ENCODE peak calls at places on chromosomes 16 and 17, in ten cellular contexts. One of them, this sample, is unnamed.

GRCh38 chr17:68819465-68819864 is 135.7 kb downstream of the ABCA8 start:
- DNase-seq in PC-9: no peak
- DNase-seq in cardiac muscle cell: no peak
- DNase-seq in fibroblast of pulmonary artery: no peak
- DNase-seq in GM23338: no peak
- DNase-seq in central memory CD8-positive, alpha-beta T cell: no peak
- DNase-seq in kidney glomerular epithelial cell: no peak
- DNase-seq in EH: no peak
- DNase-seq in NCI-H774: no peak
- DNase-seq in activated T-helper 1 cell treated with Interleukin-2 at 50 U/mL for 16 hours: no peak
- DNase-seq in this sample: peak; percentile 59

GRCh38 chr17:55265434-55266021 is 768 bp downstream of the HLF start:
- DNase-seq in activated T-helper 1 cell treated with Interleukin-2 at 50 U/mL for 16 hours: no peak
- DNase-seq in PC-9: no peak
- DNase-seq in NCI-H774: no peak
- DNase-seq in EH: no peak
- DNase-seq in cardiac muscle cell: no peak
- DNase-seq in central memory CD8-positive, alpha-beta T cell: no peak
- DNase-seq in fibroblast of pulmonary artery: no peak
- DNase-seq in GM23338: peak; percentile 23
- DNase-seq in kidney glomerular epithelial cell: no peak
- DNase-seq in this sample: peak; percentile 46

GRCh38 chr17:41437769-41438168 is 3.0 kb downstream of the KRT38 start:
- DNase-seq in PC-9: no peak
- DNase-seq in NCI-H774: no peak
- DNase-seq in GM23338: no peak
- DNase-seq in cardiac muscle cell: peak; percentile 15
- DNase-seq in central memory CD8-positive, alpha-beta T cell: no peak
- DNase-seq in kidney glomerular epithelial cell: no peak
- DNase-seq in EH: peak; percentile 53
- DNase-seq in activated T-helper 1 cell treated with Interleukin-2 at 50 U/mL for 16 hours: no peak
- DNase-seq in fibroblast of pulmonary artery: no peak
- DNase-seq in this sample: no peak

GRCh38 chr16:2985893-2986355 is 5.7 kb upstream of the PKMYT1 start:
- DNase-seq in cardiac muscle cell: no peak
- DNase-seq in PC-9: no peak
- DNase-seq in EH: no peak
- DNase-seq in fibroblast of pulmonary artery: no peak
- DNase-seq in activated T-helper 1 cell treated with Interleukin-2 at 50 U/mL for 16 hours: no peak
- DNase-seq in kidney glomerular epithelial cell: no peak
- DNase-seq in NCI-H774: no peak
- DNase-seq in GM23338: no peak
- DNase-seq in central memory CD8-positive, alpha-beta T cell: no peak
- DNase-seq in this sample: peak; percentile 73

GRCh38 chr17:61065263-61065773 is 334.3 kb upstream of the TBX2 start:
- DNase-seq in cardiac muscle cell: peak; percentile 8
- DNase-seq in PC-9: no peak
- DNase-seq in activated T-helper 1 cell treated with Interleukin-2 at 50 U/mL for 16 hours: no peak
- DNase-seq in central memory CD8-positive, alpha-beta T cell: no peak
- DNase-seq in GM23338: peak; percentile 25
- DNase-seq in fibroblast of pulmonary artery: peak; percentile 47
- DNase-seq in NCI-H774: no peak
- DNase-seq in kidney glomerular epithelial cell: peak; percentile 10
- DNase-seq in EH: peak; percentile 75
- DNase-seq in this sample: no peak

GRCh38 chr16:67926181-67926742 is 5.4 kb downstream of the CTRL start:
- DNase-seq in activated T-helper 1 cell treated with Interleukin-2 at 50 U/mL for 16 hours: no peak
- DNase-seq in cardiac muscle cell: no peak
- DNase-seq in PC-9: no peak
- DNase-seq in EH: no peak
- DNase-seq in GM23338: peak; percentile 74
- DNase-seq in fibroblast of pulmonary artery: no peak
- DNase-seq in central memory CD8-positive, alpha-beta T cell: no peak
- DNase-seq in NCI-H774: no peak
- DNase-seq in kidney glomerular epithelial cell: no peak
- DNase-seq in this sample: no peak

GRCh38 chr17:6376901-6377300 is 58.0 kb downstream of the AIPL1 start:
- DNase-seq in kidney glomerular epithelial cell: no peak
- DNase-seq in PC-9: no peak
- DNase-seq in NCI-H774: no peak
- DNase-seq in activated T-helper 1 cell treated with Interleukin-2 at 50 U/mL for 16 hours: no peak
- DNase-seq in GM23338: peak; percentile 19
- DNase-seq in EH: no peak
- DNase-seq in cardiac muscle cell: no peak
- DNase-seq in central memory CD8-positive, alpha-beta T cell: no peak
- DNase-seq in fibroblast of pulmonary artery: no peak
- DNase-seq in this sample: no peak

GRCh38 chr16:47627056-47627455 is 165.9 kb downstream of the PHKB start:
- DNase-seq in kidney glomerular epithelial cell: no peak
- DNase-seq in fibroblast of pulmonary artery: peak; percentile 55
- DNase-seq in central memory CD8-positive, alpha-beta T cell: no peak
- DNase-seq in cardiac muscle cell: no peak
- DNase-seq in GM23338: peak; percentile 24
- DNase-seq in EH: no peak
- DNase-seq in activated T-helper 1 cell treated with Interleukin-2 at 50 U/mL for 16 hours: no peak
- DNase-seq in NCI-H774: no peak
- DNase-seq in PC-9: no peak
- DNase-seq in this sample: no peak

GRCh38 chr17:304461-304860 is 48.1 kb downstream of the RPH3AL start:
- DNase-seq in NCI-H774: no peak
- DNase-seq in kidney glomerular epithelial cell: no peak
- DNase-seq in PC-9: no peak
- DNase-seq in central memory CD8-positive, alpha-beta T cell: no peak
- DNase-seq in EH: peak; percentile 6
- DNase-seq in activated T-helper 1 cell treated with Interleukin-2 at 50 U/mL for 16 hours: no peak
- DNase-seq in fibroblast of pulmonary artery: no peak
- DNase-seq in GM23338: peak; percentile 56
- DNase-seq in cardiac muscle cell: peak; percentile 30
- DNase-seq in this sample: no peak

GRCh38 chr17:33811006-33811760 is 443.9 kb upstream of the CCL2 start:
- DNase-seq in central memory CD8-positive, alpha-beta T cell: no peak
- DNase-seq in NCI-H774: no peak
- DNase-seq in GM23338: peak; percentile 22
- DNase-seq in EH: no peak
- DNase-seq in cardiac muscle cell: no peak
- DNase-seq in fibroblast of pulmonary artery: no peak
- DNase-seq in kidney glomerular epithelial cell: no peak
- DNase-seq in PC-9: no peak
- DNase-seq in activated T-helper 1 cell treated with Interleukin-2 at 50 U/mL for 16 hours: no peak
- DNase-seq in this sample: no peak

GRCh38 chr17:3558603-3559269 is 1.1 kb upstream of the TRPV3 start:
- DNase-seq in PC-9: peak; percentile 57
- DNase-seq in fibroblast of pulmonary artery: peak; percentile 45
- DNase-seq in kidney glomerular epithelial cell: peak; percentile 6
- DNase-seq in GM23338: no peak
- DNase-seq in cardiac muscle cell: no peak
- DNase-seq in NCI-H774: peak; percentile 0
- DNase-seq in activated T-helper 1 cell treated with Interleukin-2 at 50 U/mL for 16 hours: peak; percentile 17
- DNase-seq in EH: peak; percentile 14
- DNase-seq in central memory CD8-positive, alpha-beta T cell: no peak
- DNase-seq in this sample: peak; percentile 54

GRCh38 chr17:15943971-15944719 is 785 bp upstream of the ADORA2B start:
- DNase-seq in fibroblast of pulmonary artery: no peak
- DNase-seq in GM23338: peak; percentile 66
- DNase-seq in cardiac muscle cell: peak; percentile 61
- DNase-seq in central memory CD8-positive, alpha-beta T cell: no peak
- DNase-seq in PC-9: no peak
- DNase-seq in NCI-H774: no peak
- DNase-seq in activated T-helper 1 cell treated with Interleukin-2 at 50 U/mL for 16 hours: no peak
- DNase-seq in kidney glomerular epithelial cell: no peak
- DNase-seq in EH: no peak
- DNase-seq in this sample: no peak

GRCh38 chr17:179066-179432 is 2.4 kb downstream of the DOC2B start:
- DNase-seq in cardiac muscle cell: no peak
- DNase-seq in NCI-H774: no peak
- DNase-seq in central memory CD8-positive, alpha-beta T cell: no peak
- DNase-seq in kidney glomerular epithelial cell: no peak
- DNase-seq in GM23338: no peak
- DNase-seq in activated T-helper 1 cell treated with Interleukin-2 at 50 U/mL for 16 hours: no peak
- DNase-seq in EH: no peak
- DNase-seq in PC-9: no peak
- DNase-seq in fibroblast of pulmonary artery: no peak
- DNase-seq in this sample: no peak

GRCh38 chr17:68089881-68090280 is 54.3 kb downstream of the KPNA2 start:
- DNase-seq in activated T-helper 1 cell treated with Interleukin-2 at 50 U/mL for 16 hours: no peak
- DNase-seq in GM23338: no peak
- DNase-seq in fibroblast of pulmonary artery: peak; percentile 46
- DNase-seq in PC-9: peak; percentile 78
- DNase-seq in NCI-H774: peak; percentile 47
- DNase-seq in kidney glomerular epithelial cell: no peak
- DNase-seq in EH: peak; percentile 59
- DNase-seq in cardiac muscle cell: no peak
- DNase-seq in central memory CD8-positive, alpha-beta T cell: no peak
- DNase-seq in this sample: peak; percentile 56

GRCh38 chr17:49522329-49522890 is 27.3 kb downstream of the NGFR start:
- DNase-seq in central memory CD8-positive, alpha-beta T cell: no peak
- DNase-seq in fibroblast of pulmonary artery: no peak
- DNase-seq in activated T-helper 1 cell treated with Interleukin-2 at 50 U/mL for 16 hours: no peak
- DNase-seq in cardiac muscle cell: no peak
- DNase-seq in kidney glomerular epithelial cell: no peak
- DNase-seq in NCI-H774: no peak
- DNase-seq in GM23338: no peak
- DNase-seq in EH: no peak
- DNase-seq in PC-9: no peak
- DNase-seq in this sample: no peak

GRCh38 chr16:1989826-1990335 is at the start of gene SYNGR3:
- DNase-seq in fibroblast of pulmonary artery: no peak
- DNase-seq in EH: peak; percentile 31
- DNase-seq in central memory CD8-positive, alpha-beta T cell: no peak
- DNase-seq in PC-9: no peak
- DNase-seq in GM23338: peak; percentile 54
- DNase-seq in kidney glomerular epithelial cell: no peak
- DNase-seq in NCI-H774: no peak
- DNase-seq in cardiac muscle cell: peak; percentile 36
- DNase-seq in activated T-helper 1 cell treated with Interleukin-2 at 50 U/mL for 16 hours: no peak
- DNase-seq in this sample: no peak

GRCh38 chr17:50117202-50118040 is 12.5 kb downstream of the SAMD14 start:
- DNase-seq in cardiac muscle cell: peak; percentile 90
- DNase-seq in NCI-H774: peak; percentile 84
- DNase-seq in EH: no peak
- DNase-seq in central memory CD8-positive, alpha-beta T cell: peak; percentile 46
- DNase-seq in kidney glomerular epithelial cell: no peak
- DNase-seq in fibroblast of pulmonary artery: peak; percentile 64
- DNase-seq in GM23338: peak; percentile 89
- DNase-seq in PC-9: no peak
- DNase-seq in activated T-helper 1 cell treated with Interleukin-2 at 50 U/mL for 16 hours: peak; percentile 52
- DNase-seq in this sample: no peak

GRCh38 chr17:37742762-37743611 is 1.9 kb downstream of the HNF1B start:
- DNase-seq in EH: no peak
- DNase-seq in activated T-helper 1 cell treated with Interleukin-2 at 50 U/mL for 16 hours: no peak
- DNase-seq in NCI-H774: no peak
- DNase-seq in GM23338: peak; percentile 63
- DNase-seq in PC-9: no peak
- DNase-seq in central memory CD8-positive, alpha-beta T cell: no peak
- DNase-seq in cardiac muscle cell: peak; percentile 34
- DNase-seq in kidney glomerular epithelial cell: no peak
- DNase-seq in fibroblast of pulmonary artery: no peak
- DNase-seq in this sample: no peak

GRCh38 chr17:78785011-78785662 is 3.1 kb upstream of the CYTH1 start:
- DNase-seq in kidney glomerular epithelial cell: no peak
- DNase-seq in GM23338: no peak
- DNase-seq in central memory CD8-positive, alpha-beta T cell: no peak
- DNase-seq in EH: no peak
- DNase-seq in NCI-H774: no peak
- DNase-seq in PC-9: no peak
- DNase-seq in activated T-helper 1 cell treated with Interleukin-2 at 50 U/mL for 16 hours: no peak
- DNase-seq in cardiac muscle cell: no peak
- DNase-seq in fibroblast of pulmonary artery: no peak
- DNase-seq in this sample: no peak